ENCODE peak calls at places on chromosome 22, in nine cellular contexts. X is mesenchymal stem cell; W is COR-L47; H is EH; L is hypothalamus; Y is RCC 7860; D is WTC11; A is stimulated activated CD8-positive, alpha-beta memory T cell treated with anti-CD3 and anti-CD28 coated beads, Interleukin-7, amount 100 ng/mL, for 48 hours; R is body of pancreas. K is an unnamed sample.

GRCh38 chr22:17271711-17272451 is 52.6 kb upstream of the ADA2 start:
- DNase-seq in X (no peak), W (no peak), H (no peak), L (no peak), Y (no peak), D (no peak), A (no peak), R (no peak), K (no peak)

GRCh38 chr22:49106136-49106930 is 721.3 kb downstream of the BRD1 start:
- DNase-seq in X (no peak), W (peak; percentile 75), H (no peak), L (no peak), Y (no peak), D (no peak), A (no peak), R (no peak), K (no peak)

GRCh38 chr22:45925811-45926351 is 51.1 kb downstream of the WNT7B start:
- DNase-seq in X (no peak), W (no peak), H (peak; percentile 24), L (no peak), Y (peak; percentile 88), D (no peak), A (no peak), R (no peak), K (no peak)

GRCh38 chr22:20064140-20064480 is 15.9 kb upstream of the DGCR8 start:
- DNase-seq in X (no peak), W (no peak), H (no peak), L (no peak), Y (no peak), D (no peak), A (no peak), R (no peak), K (no peak)

GRCh38 chr22:43002198-43002577 is 12.8 kb downstream of the PACSIN2 start:
- DNase-seq in X (peak; percentile 80), W (no peak), H (peak; percentile 91), L (no peak), Y (peak; percentile 83), D (no peak), A (no peak), R (no peak), K (no peak)

GRCh38 chr22:39671936-39672335 is 101.4 kb downstream of the CACNA1I start:
- DNase-seq in X (no peak), W (no peak), H (no peak), L (no peak), Y (no peak), D (no peak), A (no peak), R (no peak), K (no peak)

GRCh38 chr22:27032121-27032761 is 374.9 kb downstream of the MIAT start:
- DNase-seq in X (no peak), W (peak; percentile 18), H (peak; percentile 2), L (peak; percentile 75), Y (no peak), D (peak; percentile 78), A (no peak), R (peak; percentile 13), K (no peak)

GRCh38 chr22:29072193-29072978 is 449 bp upstream of the KREMEN1 start:
- DNase-seq in X (peak; percentile 61), W (peak; percentile 72), H (peak; percentile 71), L (peak; percentile 68), Y (peak; percentile 40), D (peak; percentile 99), A (peak; percentile 71), R (peak; percentile 98), K (peak; percentile 82)

GRCh38 chr22:38850399-38850798 is 6.6 kb upstream of the NPTXR start:
- DNase-seq in X (no peak), W (no peak), H (no peak), L (no peak), Y (no peak), D (no peak), A (no peak), R (no peak), K (no peak)

GRCh38 chr22:43739851-43740250 is 72.3 kb downstream of the EFCAB6 start:
- DNase-seq in X (no peak), W (no peak), H (no peak), L (no peak), Y (no peak), D (no peak), A (no peak), R (no peak), K (no peak)

GRCh38 chr22:23570681-23571080 is 9.4 kb downstream of the IGLL1 start:
- DNase-seq in X (no peak), W (no peak), H (no peak), L (no peak), Y (no peak), D (no peak), A (no peak), R (no peak), K (no peak)

GRCh38 chr22:17436981-17437410 is 67.7 kb downstream of the CECR2 start:
- DNase-seq in X (no peak), W (no peak), H (no peak), L (peak; percentile 58), Y (no peak), D (no peak), A (no peak), R (no peak), K (no peak)